ENCODE peak calls at places on chromosomes 2 and 18, in eight cellular contexts. T is amygdala; K is non-pigmented ciliary epithelial cell; I is activated gamma-delta T cell treated with anti-CD3 and anti-CD28 coated beads, Interleukin-2, amount 50 U/mL, for 16 hours; E is SW480; Y is AG04449; B is stimulated activated CD8-positive, alpha-beta memory T cell treated with anti-CD3 and anti-CD28 coated beads, Interleukin-4, amount 100 ng/mL, for 24 hours; H is HFFc6. A is an unnamed sample.

GRCh38 chr2:12705742-12706141 is 11.0 kb upstream of the TRIB2 start:
- DNase-seq in I (no peak), T (no peak), H (no peak), E (no peak), K (no peak), Y (no peak), B (no peak), A (no peak)

GRCh38 chr18:63440219-63440618 is 17.9 kb upstream of the VPS4B start:
- DNase-seq in T (no peak), Y (no peak), K (no peak), I (no peak), H (peak; percentile 57), B (no peak), E (no peak), A (no peak)

GRCh38 chr2:47389692-47390091 is 13.3 kb upstream of the MSH2 start:
- DNase-seq in K (no peak), H (no peak), E (no peak), I (no peak), Y (no peak), T (no peak), B (no peak), A (no peak)

GRCh38 chr2:183592271-183592670 is 468.0 kb downstream of the NUP35 start:
- DNase-seq in T (no peak), B (no peak), E (no peak), H (no peak), Y (no peak), I (no peak), K (no peak), A (no peak)

GRCh38 chr2:239756392-239757153 is 268.6 kb downstream of the NDUFA10 start:
- DNase-seq in I (no peak), B (no peak), Y (no peak), H (no peak), E (no peak), T (no peak), K (no peak), A (no peak)

GRCh38 chr2:105406221-105406620 is 7.4 kb upstream of the FHL2 start:
- DNase-seq in T (no peak), Y (peak; percentile 65), I (no peak), B (no peak), H (peak; percentile 93), E (no peak), K (peak; percentile 68), A (no peak)

GRCh38 chr2:31294230-31294629 is 60.3 kb downstream of the EHD3 start:
- DNase-seq in I (no peak), K (no peak), Y (no peak), E (no peak), B (no peak), H (peak; percentile 12), T (no peak), A (no peak)

GRCh38 chr18:34880882-34881852 is 160.0 kb upstream of the MAPRE2 start:
- DNase-seq in E (no peak), K (no peak), H (no peak), I (no peak), T (no peak), B (no peak), Y (no peak), A (no peak)

GRCh38 chr2:179898873-179899272 is 37.5 kb upstream of the ZNF385B start:
- DNase-seq in H (peak; percentile 24), T (no peak), I (no peak), E (peak; percentile 29), K (no peak), Y (no peak), B (no peak), A (no peak)